ENCODE peak calls at places on chromosomes 11 and 22, in nine cellular contexts. A is transverse colon, S is A549, N is psoas muscle, R is WTC11, O is neural crest cell, U is IMR-90, P is fibroblast of villous mesenchyme, B is HFFc6. T is an unnamed sample.
A peak's percentile ranks its signal among the peaks of the same experiment; 100 is the strongest.

GRCh38 chr11:12376259-12376971 is 956 bp upstream of the PARVA start:
- DNase-seq in A (peak; percentile 27), S (no peak), N (peak; percentile 59), R (no peak), O (no peak), U (peak; percentile 91), P (peak; percentile 89), B (no peak), T (no peak)

GRCh38 chr11:46618789-46619188 is 1.4 kb downstream of the ATG13 start:
- DNase-seq in A (no peak), S (no peak), N (no peak), R (no peak), O (no peak), U (no peak), P (peak; percentile 34), B (no peak), T (no peak)

GRCh38 chr22:46061431-46062231 is 84.7 kb upstream of the WNT7B start:
- DNase-seq in A (peak; percentile 11), S (no peak), N (no peak), R (peak; percentile 74), O (no peak), U (no peak), P (no peak), B (no peak), T (no peak)

GRCh38 chr11:92886243-92886905 is 83.1 kb upstream of the MTNR1B start:
- DNase-seq in A (peak; percentile 37), S (peak; percentile 38), N (no peak), R (peak; percentile 32), O (peak; percentile 55), U (peak; percentile 61), P (peak; percentile 59), B (peak; percentile 43), T (peak; percentile 74)

GRCh38 chr22:41425704-41426365 is 20.8 kb downstream of the TOB2 start:
- DNase-seq in A (no peak), S (no peak), N (no peak), R (no peak), O (no peak), U (no peak), P (peak; percentile 21), B (no peak), T (no peak)

GRCh38 chr11:103525069-103525468 is 415.8 kb downstream of the DYNC2H1 start:
- DNase-seq in A (no peak), S (no peak), N (no peak), R (no peak), O (no peak), U (peak; percentile 65), P (peak; percentile 60), B (peak; percentile 35), T (no peak)

GRCh38 chr11:46977940-46978595 is 41.5 kb downstream of the CSTPP1 start:
- DNase-seq in A (no peak), S (peak; percentile 18), N (no peak), R (no peak), O (no peak), U (peak; percentile 52), P (peak; percentile 42), B (peak; percentile 25), T (no peak)

GRCh38 chr11:130208241-130209127 is 48.9 kb downstream of the ST14 start:
- DNase-seq in A (peak; percentile 6), S (no peak), N (no peak), R (peak; percentile 8), O (no peak), U (no peak), P (no peak), B (no peak), T (no peak)

GRCh38 chr11:131912127-131912526 is 541.7 kb downstream of the NTM start:
- DNase-seq in A (no peak), S (no peak), N (no peak), R (no peak), O (no peak), U (no peak), P (no peak), B (no peak), T (no peak)

GRCh38 chr22:45157907-45158306 is 5.8 kb upstream of the NUP50 start:
- DNase-seq in A (no peak), S (no peak), N (no peak), R (no peak), O (no peak), U (no peak), P (peak; percentile 34), B (no peak), T (no peak)

GRCh38 chr11:72758304-72758689 is 6.1 kb upstream of the ARAP1 start:
- DNase-seq in A (no peak), S (no peak), N (no peak), R (no peak), O (no peak), U (peak; percentile 84), P (peak; percentile 48), B (peak; percentile 50), T (no peak)

GRCh38 chr22:30574095-30574981 is at the start of gene GAL3ST1:
- DNase-seq in A (peak; percentile 66), S (peak; percentile 66), N (no peak), R (peak; percentile 61), O (peak; percentile 40), U (no peak), P (no peak), B (no peak), T (no peak)

GRCh38 chr22:37482244-37482643 is 3.9 kb downstream of the MFNG start:
- DNase-seq in A (no peak), S (no peak), N (no peak), R (no peak), O (no peak), U (peak; percentile 8), P (no peak), B (no peak), T (no peak)

GRCh38 chr11:134277176-134278001 is 1.2 kb downstream of the GLB1L3 start:
- DNase-seq in A (no peak), S (no peak), N (no peak), R (peak; percentile 53), O (no peak), U (no peak), P (no peak), B (no peak), T (peak; percentile 33)

GRCh38 chr11:134276396-134277175 is 407 bp downstream of the GLB1L3 start:
- DNase-seq in A (no peak), S (no peak), N (no peak), R (peak; percentile 68), O (no peak), U (no peak), P (no peak), B (no peak), T (peak; percentile 39)

GRCh38 chr11:134275188-134275533 is 1.0 kb upstream of the GLB1L3 start:
- DNase-seq in A (no peak), S (no peak), N (no peak), R (no peak), O (no peak), U (no peak), P (no peak), B (no peak), T (no peak)

GRCh38 chr11:134273317-134273712 is 2.9 kb upstream of the GLB1L3 start:
- DNase-seq in A (no peak), S (no peak), N (no peak), R (no peak), O (no peak), U (no peak), P (no peak), B (no peak), T (no peak)

GRCh38 chr11:134275534-134276395 is at the start of gene GLB1L3:
- DNase-seq in A (peak; percentile 33), S (peak; percentile 21), N (no peak), R (peak; percentile 71), O (peak; percentile 33), U (no peak), P (no peak), B (no peak), T (peak; percentile 68)
- TF ChIP-seq CTCF in A (peak; percentile 26), S (peak; percentile 9), N (no peak), R (no peak), O (peak; percentile 49), U (peak; percentile 27), P (peak; percentile 38), B (peak; percentile 52), T (peak; percentile 40)

GRCh38 chr11:24406980-24407379 is 89.9 kb upstream of the LUZP2 start:
- DNase-seq in A (no peak), S (no peak), N (no peak), R (no peak), O (no peak), U (no peak), P (no peak), B (no peak), T (no peak)
- TF ChIP-seq CTCF in A (no peak), S (no peak), N (no peak), R (no peak), O (no peak), U (no peak), P (no peak), B (no peak), T (no peak)

GRCh38 chr11:122038543-122038942 is 77.5 kb downstream of the BLID start:
- DNase-seq in A (no peak), S (no peak), N (no peak), R (no peak), O (no peak), U (peak; percentile 93), P (peak; percentile 74), B (peak; percentile 92), T (no peak)

GRCh38 chr11:122036022-122036421 is 80.0 kb downstream of the BLID start:
- DNase-seq in A (no peak), S (no peak), N (no peak), R (no peak), O (no peak), U (peak; percentile 90), P (peak; percentile 72), B (peak; percentile 50), T (no peak)

GRCh38 chr11:122037911-122038310 is 78.1 kb downstream of the BLID start:
- DNase-seq in A (no peak), S (no peak), N (no peak), R (no peak), O (no peak), U (no peak), P (no peak), B (no peak), T (no peak)

GRCh38 chr11:122033631-122034030 is 82.4 kb downstream of the BLID start:
- DNase-seq in A (no peak), S (no peak), N (no peak), R (no peak), O (no peak), U (no peak), P (peak; percentile 80), B (no peak), T (no peak)

GRCh38 chr11:122036493-122036892 is 79.5 kb downstream of the BLID start:
- DNase-seq in A (no peak), S (no peak), N (no peak), R (no peak), O (no peak), U (no peak), P (no peak), B (no peak), T (no peak)
- TF ChIP-seq CTCF in A (no peak), S (no peak), N (no peak), R (no peak), O (no peak), U (no peak), P (no peak), B (no peak), T (no peak)

DNA sequence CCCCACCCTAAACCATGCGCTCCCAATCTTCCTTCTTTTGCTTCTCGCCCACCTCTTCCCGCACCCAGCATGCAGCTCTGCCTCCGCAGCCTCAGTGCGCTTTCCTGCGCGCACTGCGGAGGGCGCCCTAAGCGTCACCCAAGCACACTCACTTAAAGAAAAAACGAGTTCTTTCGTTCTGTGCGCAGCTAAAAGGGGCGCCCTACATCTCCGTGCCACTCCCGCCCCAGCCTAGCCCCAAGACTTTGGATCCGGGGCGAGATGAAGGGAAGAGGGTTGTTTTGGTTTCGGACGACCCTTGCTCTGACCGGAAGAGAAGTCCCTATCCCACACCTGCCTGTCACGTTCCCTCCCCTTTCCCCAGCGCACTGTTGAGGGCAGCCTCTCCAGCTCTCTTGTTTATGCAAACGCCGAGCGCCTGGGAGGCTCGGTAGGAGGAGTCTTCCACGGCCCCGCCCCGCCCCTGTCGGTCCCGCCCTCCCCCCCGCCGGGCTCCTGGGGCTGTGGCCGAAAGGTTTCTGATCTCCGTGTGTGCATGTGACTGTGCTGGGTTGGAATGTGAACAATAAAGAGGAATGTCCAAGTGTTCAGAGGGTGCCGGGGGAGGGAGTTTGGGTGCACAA is 5.3 kb downstream of the VSIG2 start:
- DNase-seq in A (peak; percentile 94), S (peak; percentile 85), N (peak; percentile 64), R (peak; percentile 90), O (no peak), U (peak; percentile 72), P (peak; percentile 85), B (peak; percentile 72), T (peak; percentile 75)
- TF ChIP-seq CTCF in A (peak; percentile 61), S (peak; percentile 57), N (peak; percentile 25), R (peak; percentile 34), O (peak; percentile 63), U (peak; percentile 57), P (peak; percentile 56), B (peak; percentile 68), T (no peak)